ENCODE peak calls at places on chromosomes 2 and 18, in ten cellular contexts. H, L, X, S, V, D, T, A, F and R are unnamed samples.

GRCh38 chr2:149849133-149849532 is 261.6 kb upstream of the MMADHC start:
- DNase-seq in H (no peak), L (no peak), X (no peak), S (no peak), V (no peak), D (no peak), T (no peak), A (no peak), F (no peak), R (no peak)

GRCh38 chr2:60553496-60553991 is at the start of gene BCL11A:
- DNase-seq in H (peak), L (peak), X (peak), S (peak), V (peak), D (no peak), T (peak), A (no peak), F (peak), R (peak)

GRCh38 chr2:170073288-170073687 is 104.7 kb upstream of the MYO3B start:
- DNase-seq in H (no peak), L (no peak), X (peak), S (no peak), V (no peak), D (no peak), T (peak), A (no peak), F (no peak), R (no peak)

GRCh38 chr2:30147196-30147714 is 448 bp downstream of the YPEL5 start:
- DNase-seq in H (no peak), L (peak), X (no peak), S (peak), V (no peak), D (no peak), T (no peak), A (no peak), F (peak), R (peak)

GRCh38 chr2:7018261-7018701 is 101.1 kb downstream of the RNF144A start:
- DNase-seq in H (no peak), L (no peak), X (no peak), S (no peak), V (no peak), D (no peak), T (no peak), A (no peak), F (no peak), R (no peak)

GRCh38 chr2:219178377-219179175 is 501 bp downstream of the RETREG2 start:
- DNase-seq in H (peak), L (peak), X (no peak), S (no peak), V (no peak), D (peak), T (no peak), A (peak), F (peak), R (peak)

GRCh38 chr2:30777662-30778505 is 29.4 kb downstream of the CAPN13 start:
- DNase-seq in H (no peak), L (no peak), X (no peak), S (no peak), V (no peak), D (no peak), T (no peak), A (no peak), F (no peak), R (no peak)

GRCh38 chr18:9828794-9829712 is 56.7 kb upstream of the TXNDC2 start:
- DNase-seq in H (no peak), L (no peak), X (no peak), S (no peak), V (no peak), D (no peak), T (no peak), A (no peak), F (no peak), R (no peak)

GRCh38 chr2:3279236-3279960 is 98.2 kb downstream of the EIPR1 start:
- DNase-seq in H (no peak), L (no peak), X (no peak), S (no peak), V (no peak), D (no peak), T (no peak), A (no peak), F (no peak), R (no peak)

GRCh38 chr2:154507186-154507585 is 191.3 kb upstream of the KCNJ3 start:
- DNase-seq in H (no peak), L (no peak), X (no peak), S (no peak), V (no peak), D (no peak), T (no peak), A (no peak), F (no peak), R (no peak)

GRCh38 chr18:74282359-74283254 is 9.2 kb downstream of the CYB5A start:
- DNase-seq in H (no peak), L (no peak), X (no peak), S (no peak), V (no peak), D (no peak), T (no peak), A (no peak), F (no peak), R (no peak)

GRCh38 chr2:9639000-9639602 is 8.3 kb upstream of the YWHAQ start:
- DNase-seq in H (peak), L (no peak), X (no peak), S (no peak), V (no peak), D (no peak), T (no peak), A (no peak), F (no peak), R (no peak)

GRCh38 chr2:216235462-216235861 is 126.3 kb downstream of the XRCC5 start:
- DNase-seq in H (no peak), L (no peak), X (no peak), S (no peak), V (no peak), D (no peak), T (no peak), A (no peak), F (no peak), R (no peak)

GRCh38 chr2:120228503-120228902 is 5.3 kb upstream of the TMEM185B start:
- DNase-seq in H (no peak), L (no peak), X (no peak), S (no peak), V (no peak), D (no peak), T (no peak), A (no peak), F (no peak), R (no peak)

GRCh38 chr2:185787530-185788145 is 49.0 kb downstream of the FSIP2 start:
- DNase-seq in H (no peak), L (no peak), X (no peak), S (no peak), V (no peak), D (no peak), T (no peak), A (no peak), F (no peak), R (no peak)

GRCh38 chr2:176395273-176395854 is 126.1 kb downstream of the MTX2 start:
- DNase-seq in H (no peak), L (no peak), X (no peak), S (no peak), V (no peak), D (no peak), T (no peak), A (no peak), F (no peak), R (no peak)

GRCh38 chr2:191789791-191790190 is 57.1 kb downstream of the CAVIN2 start:
- DNase-seq in H (no peak), L (no peak), X (no peak), S (no peak), V (no peak), D (no peak), T (no peak), A (no peak), F (no peak), R (no peak)

GRCh38 chr2:1742300-1742679 is 2.0 kb downstream of the PXDN start:
- DNase-seq in H (no peak), L (no peak), X (no peak), S (no peak), V (no peak), D (no peak), T (no peak), A (no peak), F (no peak), R (no peak)

GRCh38 chr2:166651991-166652390 is 157.9 kb upstream of the SCN7A start:
- DNase-seq in H (no peak), L (no peak), X (no peak), S (no peak), V (no peak), D (no peak), T (no peak), A (no peak), F (no peak), R (no peak)

GRCh38 chr2:50694798-50695197 is 337.1 kb downstream of the NRXN1 start:
- DNase-seq in H (no peak), L (no peak), X (no peak), S (no peak), V (no peak), D (no peak), T (no peak), A (no peak), F (no peak), R (no peak)

GRCh38 chr2:68359889-68360288 is 5.2 kb upstream of the PLEK start:
- DNase-seq in H (no peak), L (no peak), X (no peak), S (no peak), V (no peak), D (no peak), T (no peak), A (no peak), F (no peak), R (no peak)

GRCh38 chr2:16014041-16014787 is 73.9 kb downstream of the MYCN start:
- DNase-seq in H (no peak), L (peak), X (no peak), S (no peak), V (no peak), D (no peak), T (peak), A (no peak), F (no peak), R (no peak)

GRCh38 chr2:172119089-172119488 is 16.4 kb upstream of the DLX2 start:
- DNase-seq in H (no peak), L (no peak), X (no peak), S (no peak), V (no peak), D (no peak), T (no peak), A (no peak), F (no peak), R (no peak)

GRCh38 chr18:57806891-57807280 is 3.8 kb upstream of the ATP8B1 start:
- DNase-seq in H (peak), L (no peak), X (no peak), S (no peak), V (no peak), D (no peak), T (no peak), A (no peak), F (no peak), R (no peak)

GRCh38 chr2:12270876-12271588 is 445.7 kb upstream of the TRIB2 start:
- DNase-seq in H (no peak), L (no peak), X (no peak), S (no peak), V (no peak), D (no peak), T (no peak), A (no peak), F (no peak), R (no peak)

GRCh38 chr18:21459706-21460286 is 140.7 kb downstream of the ESCO1 start:
- DNase-seq in H (no peak), L (no peak), X (no peak), S (no peak), V (no peak), D (peak), T (no peak), A (no peak), F (no peak), R (no peak)

GRCh38 chr2:239143858-239144712 is 256.7 kb downstream of the HDAC4 start:
- DNase-seq in H (peak), L (no peak), X (peak), S (no peak), V (peak), D (no peak), T (no peak), A (no peak), F (peak), R (peak)

GRCh38 chr2:190533968-190534309 is 583 bp downstream of the NEMP2 start:
- DNase-seq in H (peak), L (peak), X (no peak), S (no peak), V (no peak), D (no peak), T (no peak), A (peak), F (no peak), R (no peak)

GRCh38 chr2:69716555-69717120 is 25.3 kb upstream of the ANXA4 start:
- DNase-seq in H (no peak), L (no peak), X (no peak), S (no peak), V (no peak), D (no peak), T (no peak), A (no peak), F (no peak), R (no peak)

GRCh38 chr2:147416099-147416498 is 428.7 kb upstream of the ACVR2A start:
- DNase-seq in H (no peak), L (no peak), X (peak), S (no peak), V (no peak), D (no peak), T (no peak), A (no peak), F (no peak), R (no peak)

GRCh38 chr2:204110250-204111183 is 174.0 kb downstream of the ICOS start:
- DNase-seq in H (no peak), L (peak), X (no peak), S (no peak), V (no peak), D (no peak), T (no peak), A (peak), F (no peak), R (no peak)

GRCh38 chr18:8952796-8953760 is 149.4 kb upstream of the NDUFV2 start:
- DNase-seq in H (no peak), L (no peak), X (no peak), S (no peak), V (no peak), D (no peak), T (no peak), A (no peak), F (no peak), R (no peak)

GRCh38 chr2:128600606-128601297 is 282.1 kb upstream of the HS6ST1 start:
- DNase-seq in H (no peak), L (no peak), X (no peak), S (no peak), V (no peak), D (no peak), T (no peak), A (no peak), F (no peak), R (no peak)

GRCh38 chr18:48039769-48040215 is 109.3 kb upstream of the SMAD2 start:
- DNase-seq in H (no peak), L (no peak), X (no peak), S (peak), V (no peak), D (no peak), T (no peak), A (no peak), F (no peak), R (no peak)

GRCh38 chr18:56333846-56334245 is 304.5 kb downstream of the TXNL1 start:
- DNase-seq in H (no peak), L (no peak), X (no peak), S (no peak), V (no peak), D (no peak), T (no peak), A (no peak), F (no peak), R (no peak)

GRCh38 chr2:128581849-128582244 is 263.2 kb upstream of the HS6ST1 start:
- DNase-seq in H (no peak), L (no peak), X (no peak), S (no peak), V (no peak), D (no peak), T (no peak), A (no peak), F (no peak), R (no peak)

GRCh38 chr18:27860701-27861107 is 316.2 kb downstream of the CDH2 start:
- DNase-seq in H (no peak), L (peak), X (no peak), S (no peak), V (no peak), D (no peak), T (no peak), A (no peak), F (peak), R (no peak)

GRCh38 chr2:9136997-9137819 is 69.4 kb upstream of the ASAP2 start:
- DNase-seq in H (no peak), L (no peak), X (no peak), S (no peak), V (no peak), D (no peak), T (no peak), A (no peak), F (no peak), R (no peak)

GRCh38 chr18:36301884-36302283 is 4.4 kb downstream of the FHOD3 start:
- DNase-seq in H (no peak), L (no peak), X (no peak), S (no peak), V (no peak), D (no peak), T (no peak), A (no peak), F (no peak), R (no peak)